ENCODE peak calls at places on chromosomes 7 and 10, in four cellular contexts. A is K562, J is C1 segment of cervical spinal cord, U is aorta. O is an unnamed sample.

GRCh38 chr10:79434223-79434687 is 11.2 kb downstream of the ZCCHC24 start:
- DNase-seq in A (peak), J (no peak), U (no peak), O (no peak)

GRCh38 chr10:61757525-61758397 is 95.0 kb downstream of the CABCOCO1 start:
- DNase-seq in A (no peak), J (no peak), U (peak), O (no peak)

GRCh38 chr7:82729172-82730030 is 285.8 kb upstream of the CACNA2D1 start:
- DNase-seq in A (peak), J (no peak), U (no peak), O (no peak)

GRCh38 chr7:26365077-26365896 is 73.6 kb downstream of the SNX10 start:
- DNase-seq in A (peak), J (no peak), U (no peak), O (peak)

GRCh38 chr10:128059266-128059850 is 66.9 kb downstream of the MKI67 start:
- DNase-seq in A (no peak), J (no peak), U (peak), O (no peak)

GRCh38 chr10:28838908-28839307 is 161.6 kb downstream of the BAMBI start:
- DNase-seq in A (no peak), J (no peak), U (no peak), O (no peak)

GRCh38 chr7:45881759-45882464 is 6.4 kb upstream of the IGFBP1 start:
- DNase-seq in A (no peak), J (no peak), U (no peak), O (no peak)

GRCh38 chr7:77199008-77199966 is at the start of gene FGL2:
- DNase-seq in A (no peak), J (no peak), U (peak), O (no peak)

GRCh38 chr7:33623267-33623666 is 282.1 kb upstream of the BMPER start:
- DNase-seq in A (no peak), J (no peak), U (no peak), O (no peak)

GRCh38 chr10:34292675-34293074 is 522.4 kb downstream of the PARD3 start:
- DNase-seq in A (no peak), J (no peak), U (no peak), O (no peak)

GRCh38 chr7:17965600-17965999 is 25.3 kb upstream of the SNX13 start:
- DNase-seq in A (no peak), J (no peak), U (no peak), O (no peak)

GRCh38 chr7:1247527-1248041 is 14.9 kb downstream of the UNCX start:
- DNase-seq in A (peak), J (no peak), U (no peak), O (no peak)

GRCh38 chr7:151925446-151926335 is 30.6 kb upstream of the GALNTL5 start:
- DNase-seq in A (peak), J (peak), U (peak), O (no peak)

GRCh38 chr7:71312755-71313490 is 181.0 kb downstream of the GALNT17 start:
- DNase-seq in A (no peak), J (no peak), U (no peak), O (no peak)

GRCh38 chr10:5480162-5480931 is 19.0 kb downstream of the CALML5 start:
- DNase-seq in A (peak), J (no peak), U (no peak), O (no peak)

GRCh38 chr7:17593854-17594419 is 295.5 kb downstream of the AHR start:
- DNase-seq in A (no peak), J (no peak), U (no peak), O (no peak)

GRCh38 chr7:3493499-3493898 is 192.4 kb downstream of the SDK1 start:
- DNase-seq in A (no peak), J (no peak), U (no peak), O (no peak)

GRCh38 chr10:72037811-72038210 is 50.5 kb downstream of the SPOCK2 start:
- DNase-seq in A (no peak), J (no peak), U (no peak), O (no peak)

GRCh38 chr7:154871928-154872750 is 130.8 kb downstream of the PAXIP1 start:
- DNase-seq in A (no peak), J (no peak), U (peak), O (no peak)

GRCh38 chr10:101236376-101237079 is 7.3 kb upstream of the LBX1 start:
- DNase-seq in A (peak), J (no peak), U (no peak), O (no peak)